ENCODE peak calls at places on chromosomes 5 and 9, in six cellular contexts. One of them, this sample, is unnamed.

GRCh38 chr9:121652037-121652837 is 803 bp downstream of the DAB2IP start:
- DNase-seq in effector memory CD4-positive, alpha-beta T cell: no peak
- DNase-seq in astrocyte: no peak
- DNase-seq in NCI-H2081: no peak
- DNase-seq in RCC 7860: no peak
- DNase-seq in mesenteric fat pad: no peak
- DNase-seq in this sample: no peak

GRCh38 chr9:99044827-99045226 is 60.1 kb upstream of the TGFBR1 start:
- DNase-seq in effector memory CD4-positive, alpha-beta T cell: no peak
- DNase-seq in astrocyte: peak
- DNase-seq in NCI-H2081: no peak
- DNase-seq in RCC 7860: no peak
- DNase-seq in mesenteric fat pad: no peak
- DNase-seq in this sample: no peak

GRCh38 chr5:12910611-12911010 is 1006.4 kb upstream of the CTNND2 start:
- DNase-seq in effector memory CD4-positive, alpha-beta T cell: no peak
- DNase-seq in astrocyte: peak
- DNase-seq in NCI-H2081: no peak
- DNase-seq in RCC 7860: no peak
- DNase-seq in mesenteric fat pad: no peak
- DNase-seq in this sample: no peak

GRCh38 chr5:55903121-55903701 is 52.1 kb downstream of the IL31RA start:
- DNase-seq in effector memory CD4-positive, alpha-beta T cell: peak
- DNase-seq in astrocyte: peak
- DNase-seq in NCI-H2081: no peak
- DNase-seq in RCC 7860: peak
- DNase-seq in mesenteric fat pad: no peak
- DNase-seq in this sample: no peak

GRCh38 chr9:88777498-88778312 is 213.6 kb upstream of the S1PR3 start:
- DNase-seq in effector memory CD4-positive, alpha-beta T cell: no peak
- DNase-seq in astrocyte: peak
- DNase-seq in NCI-H2081: no peak
- DNase-seq in RCC 7860: no peak
- DNase-seq in mesenteric fat pad: no peak
- DNase-seq in this sample: no peak

GRCh38 chr5:14413331-14413750 is 168.3 kb upstream of the OTULINL start:
- DNase-seq in effector memory CD4-positive, alpha-beta T cell: peak
- DNase-seq in astrocyte: no peak
- DNase-seq in NCI-H2081: no peak
- DNase-seq in RCC 7860: no peak
- DNase-seq in mesenteric fat pad: no peak
- DNase-seq in this sample: no peak

GRCh38 chr9:29873579-29873978 is 2300.3 kb upstream of the C9orf72 start:
- DNase-seq in effector memory CD4-positive, alpha-beta T cell: no peak
- DNase-seq in astrocyte: no peak
- DNase-seq in NCI-H2081: no peak
- DNase-seq in RCC 7860: no peak
- DNase-seq in mesenteric fat pad: no peak
- DNase-seq in this sample: no peak

GRCh38 chr9:110443146-110443877 is 105.6 kb upstream of the TXNDC8 start:
- DNase-seq in effector memory CD4-positive, alpha-beta T cell: no peak
- DNase-seq in astrocyte: peak
- DNase-seq in NCI-H2081: no peak
- DNase-seq in RCC 7860: no peak
- DNase-seq in mesenteric fat pad: no peak
- DNase-seq in this sample: no peak

GRCh38 chr9:21558079-21558478 is 76.0 kb upstream of the IFNE start:
- DNase-seq in effector memory CD4-positive, alpha-beta T cell: no peak
- DNase-seq in astrocyte: no peak
- DNase-seq in NCI-H2081: no peak
- DNase-seq in RCC 7860: no peak
- DNase-seq in mesenteric fat pad: no peak
- DNase-seq in this sample: no peak

GRCh38 chr9:37036237-37037136 is 2.4 kb upstream of the PAX5 start:
- DNase-seq in effector memory CD4-positive, alpha-beta T cell: no peak
- DNase-seq in astrocyte: no peak
- DNase-seq in NCI-H2081: peak
- DNase-seq in RCC 7860: no peak
- DNase-seq in mesenteric fat pad: no peak
- DNase-seq in this sample: no peak

GRCh38 chr9:97853844-97854695 is 1.0 kb downstream of the FOXE1 start:
- DNase-seq in effector memory CD4-positive, alpha-beta T cell: peak
- DNase-seq in astrocyte: no peak
- DNase-seq in NCI-H2081: peak
- DNase-seq in RCC 7860: no peak
- DNase-seq in mesenteric fat pad: no peak
- DNase-seq in this sample: no peak

GRCh38 chr5:88377705-88378656 is 109.3 kb upstream of the TMEM161B start:
- DNase-seq in effector memory CD4-positive, alpha-beta T cell: no peak
- DNase-seq in astrocyte: peak
- DNase-seq in NCI-H2081: peak
- DNase-seq in RCC 7860: peak
- DNase-seq in mesenteric fat pad: no peak
- DNase-seq in this sample: no peak

GRCh38 chr5:157076558-157076957 is 17.6 kb upstream of the HAVCR1 start:
- DNase-seq in effector memory CD4-positive, alpha-beta T cell: no peak
- DNase-seq in astrocyte: peak
- DNase-seq in NCI-H2081: no peak
- DNase-seq in RCC 7860: peak
- DNase-seq in mesenteric fat pad: no peak
- DNase-seq in this sample: no peak

GRCh38 chr5:60805470-60805869 is 38.6 kb downstream of the ELOVL7 start:
- DNase-seq in effector memory CD4-positive, alpha-beta T cell: no peak
- DNase-seq in astrocyte: no peak
- DNase-seq in NCI-H2081: no peak
- DNase-seq in RCC 7860: no peak
- DNase-seq in mesenteric fat pad: no peak
- DNase-seq in this sample: no peak

GRCh38 chr9:80550181-80550580 is 978.4 kb downstream of the TLE4 start:
- DNase-seq in effector memory CD4-positive, alpha-beta T cell: no peak
- DNase-seq in astrocyte: no peak
- DNase-seq in NCI-H2081: no peak
- DNase-seq in RCC 7860: no peak
- DNase-seq in mesenteric fat pad: no peak
- DNase-seq in this sample: no peak

GRCh38 chr9:133403766-133404439 is 13.9 kb downstream of the REXO4 start:
- DNase-seq in effector memory CD4-positive, alpha-beta T cell: peak
- DNase-seq in astrocyte: no peak
- DNase-seq in NCI-H2081: peak
- DNase-seq in RCC 7860: peak
- DNase-seq in mesenteric fat pad: no peak
- DNase-seq in this sample: no peak

GRCh38 chr5:150149618-150150017 is 6.0 kb downstream of the PDGFRB start:
- DNase-seq in effector memory CD4-positive, alpha-beta T cell: no peak
- DNase-seq in astrocyte: no peak
- DNase-seq in NCI-H2081: no peak
- DNase-seq in RCC 7860: no peak
- DNase-seq in mesenteric fat pad: no peak
- DNase-seq in this sample: no peak

GRCh38 chr5:100761192-100761591 is 141.9 kb downstream of the ST8SIA4 start:
- DNase-seq in effector memory CD4-positive, alpha-beta T cell: no peak
- DNase-seq in astrocyte: peak
- DNase-seq in NCI-H2081: no peak
- DNase-seq in RCC 7860: no peak
- DNase-seq in mesenteric fat pad: no peak
- DNase-seq in this sample: no peak

GRCh38 chr9:5186416-5187169 is 1.2 kb upstream of the INSL6 start:
- DNase-seq in effector memory CD4-positive, alpha-beta T cell: peak
- DNase-seq in astrocyte: peak
- DNase-seq in NCI-H2081: peak
- DNase-seq in RCC 7860: peak
- DNase-seq in mesenteric fat pad: no peak
- DNase-seq in this sample: no peak

GRCh38 chr5:149205625-149206523 is 64.6 kb downstream of the ABLIM3 start:
- DNase-seq in effector memory CD4-positive, alpha-beta T cell: no peak
- DNase-seq in astrocyte: peak
- DNase-seq in NCI-H2081: no peak
- DNase-seq in RCC 7860: no peak
- DNase-seq in mesenteric fat pad: no peak
- DNase-seq in this sample: peak

GRCh38 chr9:114290561-114290986 is 32.3 kb upstream of the ORM1 start:
- DNase-seq in effector memory CD4-positive, alpha-beta T cell: no peak
- DNase-seq in astrocyte: no peak
- DNase-seq in NCI-H2081: no peak
- DNase-seq in RCC 7860: no peak
- DNase-seq in mesenteric fat pad: peak
- DNase-seq in this sample: no peak

GRCh38 chr9:127546125-127546832 is 65.8 kb upstream of the STXBP1 start:
- DNase-seq in effector memory CD4-positive, alpha-beta T cell: no peak
- DNase-seq in astrocyte: no peak
- DNase-seq in NCI-H2081: no peak
- DNase-seq in RCC 7860: peak
- DNase-seq in mesenteric fat pad: no peak
- DNase-seq in this sample: no peak

This sample was measured in vagina.